ENCODE peak calls at places on chromosomes 2 and 18, in six cellular contexts. One of them, this sample, is unnamed.

GRCh38 chr2:8004250-8004681 is 677.6 kb upstream of the ID2 start:
- DNase-seq in cardiac muscle cell: peak; percentile 90
- DNase-seq in AG08396: peak; percentile 86
- DNase-seq in Right ventricle myocardium superior: no peak
- DNase-seq in fibroblast of lung: peak; percentile 70
- DNase-seq in NCI-H1436: no peak
- DNase-seq in this sample: no peak

GRCh38 chr2:25043241-25043867 is 1.5 kb downstream of the EFR3B start:
- DNase-seq in cardiac muscle cell: peak; percentile 69
- DNase-seq in AG08396: peak; percentile 78
- DNase-seq in Right ventricle myocardium superior: no peak
- DNase-seq in fibroblast of lung: peak; percentile 92
- DNase-seq in NCI-H1436: no peak
- DNase-seq in this sample: peak; percentile 40

GRCh38 chr2:177466337-177467195 is 74.0 kb downstream of the AGPS start:
- DNase-seq in cardiac muscle cell: no peak
- DNase-seq in AG08396: no peak
- DNase-seq in Right ventricle myocardium superior: no peak
- DNase-seq in fibroblast of lung: peak; percentile 39
- DNase-seq in NCI-H1436: no peak
- DNase-seq in this sample: no peak

GRCh38 chr2:148658807-148659722 is 14.5 kb downstream of the EPC2 start:
- DNase-seq in cardiac muscle cell: peak; percentile 54
- DNase-seq in AG08396: peak; percentile 26
- DNase-seq in Right ventricle myocardium superior: no peak
- DNase-seq in fibroblast of lung: peak; percentile 55
- DNase-seq in NCI-H1436: no peak
- DNase-seq in this sample: no peak

GRCh38 chr18:51603111-51603510 is 405.6 kb upstream of the MEX3C start:
- DNase-seq in cardiac muscle cell: no peak
- DNase-seq in AG08396: no peak
- DNase-seq in Right ventricle myocardium superior: no peak
- DNase-seq in fibroblast of lung: no peak
- DNase-seq in NCI-H1436: no peak
- DNase-seq in this sample: no peak

GRCh38 chr2:126399001-126399400 is 257.0 kb upstream of the GYPC start:
- DNase-seq in cardiac muscle cell: no peak
- DNase-seq in AG08396: no peak
- DNase-seq in Right ventricle myocardium superior: no peak
- DNase-seq in fibroblast of lung: no peak
- DNase-seq in NCI-H1436: no peak
- DNase-seq in this sample: no peak

GRCh38 chr2:11744631-11745394 is 1.6 kb upstream of the LPIN1 start:
- DNase-seq in cardiac muscle cell: peak; percentile 52
- DNase-seq in AG08396: no peak
- DNase-seq in Right ventricle myocardium superior: peak; percentile 62
- DNase-seq in fibroblast of lung: peak; percentile 57
- DNase-seq in NCI-H1436: peak; percentile 64
- DNase-seq in this sample: no peak

GRCh38 chr2:133833746-133834145 is 265.5 kb upstream of the NCKAP5 start:
- DNase-seq in cardiac muscle cell: no peak
- DNase-seq in AG08396: no peak
- DNase-seq in Right ventricle myocardium superior: no peak
- DNase-seq in fibroblast of lung: no peak
- DNase-seq in NCI-H1436: no peak
- DNase-seq in this sample: no peak

GRCh38 chr18:48545690-48546365 is 7.0 kb downstream of the CTIF start:
- DNase-seq in cardiac muscle cell: peak; percentile 73
- DNase-seq in AG08396: peak; percentile 75
- DNase-seq in Right ventricle myocardium superior: peak; percentile 79
- DNase-seq in fibroblast of lung: peak; percentile 85
- DNase-seq in NCI-H1436: no peak
- DNase-seq in this sample: no peak

GRCh38 chr2:217204358-217204757 is 344.5 kb upstream of the TNP1 start:
- DNase-seq in cardiac muscle cell: peak; percentile 36
- DNase-seq in AG08396: peak; percentile 13
- DNase-seq in Right ventricle myocardium superior: no peak
- DNase-seq in fibroblast of lung: peak; percentile 75
- DNase-seq in NCI-H1436: no peak
- DNase-seq in this sample: no peak

GRCh38 chr2:225379861-225380260 is 19.6 kb upstream of the NYAP2 start:
- DNase-seq in cardiac muscle cell: no peak
- DNase-seq in AG08396: no peak
- DNase-seq in Right ventricle myocardium superior: no peak
- DNase-seq in fibroblast of lung: no peak
- DNase-seq in NCI-H1436: peak; percentile 83
- DNase-seq in this sample: no peak

GRCh38 chr2:30339071-30339470 is 107.7 kb downstream of the LBH start:
- DNase-seq in cardiac muscle cell: no peak
- DNase-seq in AG08396: no peak
- DNase-seq in Right ventricle myocardium superior: no peak
- DNase-seq in fibroblast of lung: no peak
- DNase-seq in NCI-H1436: no peak
- DNase-seq in this sample: no peak

GRCh38 chr18:51185075-51185474 is 12.4 kb downstream of the MEX3C start:
- DNase-seq in cardiac muscle cell: no peak
- DNase-seq in AG08396: no peak
- DNase-seq in Right ventricle myocardium superior: no peak
- DNase-seq in fibroblast of lung: peak; percentile 13
- DNase-seq in NCI-H1436: no peak
- DNase-seq in this sample: no peak

GRCh38 chr2:234495801-234496441 is 960 bp downstream of the ARL4C start:
- DNase-seq in cardiac muscle cell: peak; percentile 28
- DNase-seq in AG08396: peak; percentile 25
- DNase-seq in Right ventricle myocardium superior: peak; percentile 53
- DNase-seq in fibroblast of lung: no peak
- DNase-seq in NCI-H1436: no peak
- DNase-seq in this sample: no peak

GRCh38 chr2:174771631-174772491 is 7.6 kb upstream of the CHRNA1 start:
- DNase-seq in cardiac muscle cell: peak; percentile 87
- DNase-seq in AG08396: peak; percentile 81
- DNase-seq in Right ventricle myocardium superior: peak; percentile 87
- DNase-seq in fibroblast of lung: peak; percentile 77
- DNase-seq in NCI-H1436: peak; percentile 53
- DNase-seq in this sample: peak; percentile 83

This sample was measured in HEK293T.